ENCODE peak calls at places on chromosomes 16 and 17, in four cellular contexts. Z, K, D and F are unnamed samples.

GRCh38 chr16:57061084-57061905 is 31.1 kb upstream of the CPNE2 start:
- DNase-seq in D (peak; percentile 90), Z (peak; percentile 89), K (peak; percentile 83), F (no peak)

GRCh38 chr16:87505834-87506233 is 13.0 kb upstream of the ZCCHC14 start:
- DNase-seq in D (no peak), Z (peak; percentile 0), K (no peak), F (no peak)

GRCh38 chr17:51000835-51001638 is 119.6 kb downstream of the SPAG9 start:
- DNase-seq in K (no peak), Z (no peak), D (no peak), F (peak; percentile 68)

GRCh38 chr17:5035356-5035755 is at the start of gene SLC52A1:
- DNase-seq in Z (no peak), K (no peak), D (no peak), F (peak; percentile 71)

GRCh38 chr17:40075216-40076100 is 12.7 kb downstream of the THRA start:
- DNase-seq in K (peak; percentile 79), Z (peak; percentile 91), D (peak; percentile 91), F (peak; percentile 93)

GRCh38 chr17:69761011-69761410 is 314.0 kb upstream of the KCNJ16 start:
- DNase-seq in K (no peak), Z (no peak), D (no peak), F (no peak)

GRCh38 chr17:51169340-51169739 is 3.1 kb downstream of the NME2 start:
- DNase-seq in K (no peak), Z (no peak), D (no peak), F (no peak)

GRCh38 chr17:12536472-12536871 is 129.2 kb upstream of the MYOCD start:
- DNase-seq in K (no peak), D (no peak), Z (no peak), F (no peak)

GRCh38 chr16:11977206-11978041 is 890 bp downstream of the SNX29 start:
- DNase-seq in D (peak; percentile 63), K (no peak), Z (no peak), F (no peak)

GRCh38 chr16:75053791-75054555 is 55.1 kb downstream of the ZNRF1 start:
- DNase-seq in K (peak; percentile 37), D (peak; percentile 38), Z (no peak), F (peak; percentile 99)

GRCh38 chr16:56939801-56940200 is 7.9 kb downstream of the HERPUD1 start:
- DNase-seq in Z (no peak), K (no peak), D (no peak), F (no peak)

GRCh38 chr17:332023-332422 is 20.6 kb downstream of the RPH3AL start:
- DNase-seq in Z (peak; percentile 38), K (no peak), D (peak; percentile 17), F (no peak)

GRCh38 chr17:14197582-14197981 is 39.1 kb downstream of the CDRT15 start:
- DNase-seq in D (no peak), K (no peak), Z (no peak), F (peak; percentile 45)

GRCh38 chr17:280216-280615 is 72.4 kb downstream of the RPH3AL start:
- DNase-seq in D (no peak), K (no peak), Z (peak; percentile 47), F (no peak)

GRCh38 chr16:21260870-21261791 is 17.0 kb downstream of the CRYM start:
- DNase-seq in Z (no peak), D (no peak), K (no peak), F (peak; percentile 98)

GRCh38 chr16:88274847-88275246 is 107.9 kb upstream of the ZNF469 start:
- DNase-seq in Z (peak; percentile 43), D (no peak), K (no peak), F (no peak)

GRCh38 chr16:9047689-9048301 is 43.6 kb upstream of the HAPSTR1 start:
- DNase-seq in D (peak; percentile 96), K (peak; percentile 54), Z (peak; percentile 81), F (peak; percentile 94)

GRCh38 chr16:2835638-2836493 is 5.8 kb downstream of the ZG16B start:
- DNase-seq in K (no peak), D (no peak), Z (peak; percentile 78), F (peak; percentile 73)

GRCh38 chr16:20268409-20268808 is 58.9 kb downstream of the GP2 start:
- DNase-seq in K (no peak), Z (no peak), D (no peak), F (peak; percentile 73)

GRCh38 chr17:78981010-78981888 is 1.5 kb upstream of the LGALS3BP start:
- DNase-seq in Z (no peak), D (no peak), K (no peak), F (no peak)

GRCh38 chr17:72466199-72466598 is 345.4 kb downstream of the SOX9 start:
- DNase-seq in D (no peak), K (no peak), Z (no peak), F (peak; percentile 74)

GRCh38 chr16:81273223-81273940 is 34.9 kb downstream of the BCO1 start:
- DNase-seq in K (no peak), Z (peak; percentile 46), D (no peak), F (no peak)

GRCh38 chr17:34556384-34556783 is 23.0 kb upstream of the TMEM132E start:
- DNase-seq in Z (no peak), D (no peak), K (no peak), F (no peak)

GRCh38 chr17:78790552-78790951 is 8.5 kb upstream of the CYTH1 start:
- DNase-seq in Z (no peak), K (no peak), D (no peak), F (no peak)

DNA sequence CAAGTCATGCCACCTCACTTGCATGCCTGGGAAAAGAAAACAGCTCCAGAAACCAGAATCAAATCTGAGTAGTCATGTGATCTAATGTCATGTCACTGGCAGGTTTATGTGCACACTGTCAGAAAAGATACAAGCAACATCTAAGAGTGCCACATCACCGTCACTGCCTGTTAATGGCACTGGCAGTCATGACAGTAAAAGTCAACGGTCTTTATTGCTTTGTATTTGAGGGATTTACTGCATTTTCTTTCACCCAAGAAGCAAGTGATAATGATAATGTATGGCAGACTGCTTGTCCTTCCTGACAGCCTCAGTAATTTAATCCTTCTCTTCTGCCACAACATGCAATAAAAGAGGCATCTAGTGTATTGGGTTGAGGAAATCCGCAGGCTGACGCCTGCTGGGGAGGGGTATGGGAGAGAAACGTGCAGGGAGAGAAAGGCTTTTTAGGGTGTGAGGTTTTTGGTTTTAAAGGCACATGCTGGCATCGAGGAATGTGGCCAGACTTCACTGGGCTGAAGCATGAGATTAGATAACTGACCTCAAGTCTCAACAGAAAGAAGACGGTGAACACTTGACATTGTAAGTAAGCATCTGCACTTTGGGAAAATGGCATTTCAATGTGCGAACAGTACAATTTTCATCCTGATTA is 92.4 kb downstream of the RPGRIP1L start:
- DNase-seq in K (no peak), Z (no peak), D (no peak), F (no peak)
- H3K4me1 ChIP-seq in K (no peaks in the 10 kb centered on the region), Z (no peaks in the 10 kb centered on the region), D (no peaks in the 10 kb centered on the region), F (no peaks in the 10 kb centered on the region)

DNA sequence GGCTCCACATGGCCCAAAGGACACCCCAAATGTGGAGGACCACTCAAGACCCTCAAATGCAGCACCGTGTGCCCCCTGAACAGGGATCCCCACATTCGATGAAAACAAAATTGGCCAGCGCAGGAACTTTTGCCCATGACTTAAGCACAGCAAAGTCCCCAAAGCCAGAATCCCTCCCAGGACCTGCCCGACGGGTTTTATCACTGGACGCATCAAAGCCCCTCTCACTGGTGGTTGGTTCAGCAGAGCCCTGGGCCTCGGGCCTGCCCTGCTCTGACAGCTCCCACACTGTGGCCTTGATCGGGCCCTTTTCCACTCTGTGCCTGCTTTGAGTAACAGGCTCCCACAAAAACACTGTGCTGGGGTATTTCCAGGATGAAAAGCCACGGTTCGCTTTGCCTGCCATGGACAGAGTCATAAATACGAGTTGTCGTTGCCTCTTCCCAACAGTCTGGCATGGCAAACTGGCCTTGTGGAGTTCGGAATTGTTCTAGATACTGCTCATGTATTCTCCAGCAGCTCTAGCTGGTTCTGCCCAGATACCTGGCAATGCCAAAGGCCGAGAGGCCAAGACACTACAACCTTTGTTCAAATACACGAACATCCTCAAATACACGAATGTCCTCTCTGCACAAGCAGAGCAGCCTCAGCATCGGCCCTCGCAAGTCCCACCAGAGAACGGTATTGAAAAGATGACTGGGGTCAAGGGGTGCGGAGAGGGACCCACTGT is 46.4 kb downstream of the TBC1D16 start:
- DNase-seq in Z (no peak), K (no peak), D (no peak), F (no peak)
- H3K4me1 ChIP-seq in Z (peaks cover 48% of the 10 kb centered on the region), K (peaks cover 71% of the 10 kb centered on the region), D (peaks cover 14% of the 10 kb centered on the region), F (peaks cover 17% of the 10 kb centered on the region)

DNA sequence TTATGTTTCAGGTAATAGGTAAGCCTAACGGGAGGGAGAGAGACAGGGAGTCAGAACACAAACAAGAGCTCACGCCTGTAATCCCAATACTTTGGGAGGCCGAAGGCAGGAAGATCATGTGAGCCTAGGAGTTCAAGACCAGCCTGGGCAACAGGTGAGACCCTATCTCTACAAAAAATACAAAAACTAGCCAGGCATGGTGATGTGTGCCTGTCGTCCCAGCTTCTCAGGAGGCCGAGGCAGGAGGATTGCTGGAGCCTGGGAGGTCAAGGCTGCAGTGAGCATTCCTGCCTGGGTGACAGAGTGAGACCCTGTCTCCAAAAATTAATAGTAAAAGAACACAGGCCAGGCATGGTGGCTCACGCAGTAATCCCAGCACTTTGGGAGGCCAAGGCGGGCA is 27.4 kb downstream of the YWHAE start:
- DNase-seq in Z (no peak), D (no peak), K (no peak), F (no peak)
- H3K4me1 ChIP-seq in Z (peaks cover 54% of the 10 kb centered on the region), D (peaks cover 57% of the 10 kb centered on the region), K (peaks cover 94% of the 10 kb centered on the region), F (peaks cover 6% of the 10 kb centered on the region)

GRCh38 chr17:76544123-76544915 is 4.5 kb downstream of the PRCD start:
- DNase-seq in K (no peak), D (no peak), Z (peak; percentile 63), F (no peak)
- H3K4me1 ChIP-seq in K (peaks cover 68% of the 10 kb centered on the region), D (no peaks in the 10 kb centered on the region), Z (peaks cover 56% of the 10 kb centered on the region), F (no peaks in the 10 kb centered on the region)